ENCODE peak calls at places on chromosome 3, in seven cellular contexts. One of them, this sample, is unnamed.

GRCh38 chr3:168722091-168722490 is 626.4 kb upstream of the GOLIM4 start:
- DNase-seq in HCT116: no peak
- DNase-seq in GM23248: peak
- DNase-seq in MM.1S: no peak
- DNase-seq in GM23338: no peak
- DNase-seq in neural progenitor cell: no peak
- DNase-seq in PC-3: peak
- DNase-seq in this sample: no peak

GRCh38 chr3:156317457-156317856 is 197.1 kb downstream of the KCNAB1 start:
- DNase-seq in HCT116: peak
- DNase-seq in GM23248: peak
- DNase-seq in MM.1S: no peak
- DNase-seq in GM23338: peak
- DNase-seq in neural progenitor cell: no peak
- DNase-seq in PC-3: peak
- DNase-seq in this sample: peak

GRCh38 chr3:126498936-126499335 is 18.6 kb downstream of the UROC1 start:
- DNase-seq in HCT116: no peak
- DNase-seq in GM23248: no peak
- DNase-seq in MM.1S: no peak
- DNase-seq in GM23338: peak
- DNase-seq in neural progenitor cell: peak
- DNase-seq in PC-3: no peak
- DNase-seq in this sample: no peak

GRCh38 chr3:80232760-80233159 is 465.0 kb upstream of the ROBO1 start:
- DNase-seq in HCT116: no peak
- DNase-seq in GM23248: peak
- DNase-seq in MM.1S: no peak
- DNase-seq in GM23338: peak
- DNase-seq in neural progenitor cell: no peak
- DNase-seq in PC-3: peak
- DNase-seq in this sample: peak

GRCh38 chr3:24598691-24599090 is 104.0 kb upstream of the THRB start:
- DNase-seq in HCT116: no peak
- DNase-seq in GM23248: peak
- DNase-seq in MM.1S: no peak
- DNase-seq in GM23338: peak
- DNase-seq in neural progenitor cell: no peak
- DNase-seq in PC-3: peak
- DNase-seq in this sample: peak

GRCh38 chr3:38397320-38397719 is 50.7 kb downstream of the XYLB start:
- DNase-seq in HCT116: no peak
- DNase-seq in GM23248: peak
- DNase-seq in MM.1S: no peak
- DNase-seq in GM23338: peak
- DNase-seq in neural progenitor cell: peak
- DNase-seq in PC-3: peak
- DNase-seq in this sample: peak

GRCh38 chr3:31361391-31362273 is 171.1 kb upstream of the STT3B start:
- DNase-seq in HCT116: peak
- DNase-seq in GM23248: peak
- DNase-seq in MM.1S: no peak
- DNase-seq in GM23338: peak
- DNase-seq in neural progenitor cell: peak
- DNase-seq in PC-3: peak
- DNase-seq in this sample: no peak

GRCh38 chr3:177802151-177802900 is 605.0 kb upstream of the TBL1XR1 start:
- DNase-seq in HCT116: no peak
- DNase-seq in GM23248: peak
- DNase-seq in MM.1S: no peak
- DNase-seq in GM23338: no peak
- DNase-seq in neural progenitor cell: no peak
- DNase-seq in PC-3: peak
- DNase-seq in this sample: no peak

GRCh38 chr3:27623085-27623753 is 98.9 kb downstream of the EOMES start:
- DNase-seq in HCT116: no peak
- DNase-seq in GM23248: peak
- DNase-seq in MM.1S: no peak
- DNase-seq in GM23338: no peak
- DNase-seq in neural progenitor cell: no peak
- DNase-seq in PC-3: peak
- DNase-seq in this sample: peak

GRCh38 chr3:129233538-129233937 is 15.9 kb upstream of the COPG1 start:
- DNase-seq in HCT116: no peak
- DNase-seq in GM23248: no peak
- DNase-seq in MM.1S: peak
- DNase-seq in GM23338: no peak
- DNase-seq in neural progenitor cell: no peak
- DNase-seq in PC-3: no peak
- DNase-seq in this sample: no peak

GRCh38 chr3:4850928-4851265 is 128.3 kb upstream of the BHLHE40 start:
- DNase-seq in HCT116: no peak
- DNase-seq in GM23248: no peak
- DNase-seq in MM.1S: peak
- DNase-seq in GM23338: no peak
- DNase-seq in neural progenitor cell: no peak
- DNase-seq in PC-3: no peak
- DNase-seq in this sample: no peak

GRCh38 chr3:195540031-195540430 is 3.1 kb downstream of the PPP1R2 start:
- DNase-seq in HCT116: no peak
- DNase-seq in GM23248: no peak
- DNase-seq in MM.1S: no peak
- DNase-seq in GM23338: no peak
- DNase-seq in neural progenitor cell: no peak
- DNase-seq in PC-3: no peak
- DNase-seq in this sample: no peak
- H3K4me2 ChIP-seq in HCT116: no peak
- H3K4me2 ChIP-seq in GM23248: no peak
- H3K4me2 ChIP-seq in MM.1S: peak
- H3K4me2 ChIP-seq in GM23338: no peak
- H3K4me2 ChIP-seq in neural progenitor cell: no peak
- H3K4me2 ChIP-seq in PC-3: peak
- H3K4me2 ChIP-seq in this sample: peak

GRCh38 chr3:106827515-106828213 is 549.6 kb upstream of the CCDC54 start:
- DNase-seq in HCT116: no peak
- DNase-seq in GM23248: peak
- DNase-seq in MM.1S: no peak
- DNase-seq in GM23338: peak
- DNase-seq in neural progenitor cell: no peak
- DNase-seq in PC-3: peak
- DNase-seq in this sample: no peak

GRCh38 chr3:106823706-106824105 is 553.5 kb upstream of the CCDC54 start:
- DNase-seq in HCT116: no peak
- DNase-seq in GM23248: no peak
- DNase-seq in MM.1S: no peak
- DNase-seq in GM23338: no peak
- DNase-seq in neural progenitor cell: no peak
- DNase-seq in PC-3: no peak
- DNase-seq in this sample: no peak

GRCh38 chr3:106824856-106825255 is 552.4 kb upstream of the CCDC54 start:
- DNase-seq in HCT116: peak
- DNase-seq in GM23248: peak
- DNase-seq in MM.1S: no peak
- DNase-seq in GM23338: peak
- DNase-seq in neural progenitor cell: peak
- DNase-seq in PC-3: peak
- DNase-seq in this sample: peak

GRCh38 chr3:106826861-106827311 is 550.4 kb upstream of the CCDC54 start:
- DNase-seq in HCT116: no peak
- DNase-seq in GM23248: no peak
- DNase-seq in MM.1S: no peak
- DNase-seq in GM23338: no peak
- DNase-seq in neural progenitor cell: no peak
- DNase-seq in PC-3: no peak
- DNase-seq in this sample: no peak

GRCh38 chr3:106825962-106826605 is 551.2 kb upstream of the CCDC54 start:
- DNase-seq in HCT116: no peak
- DNase-seq in GM23248: peak
- DNase-seq in MM.1S: no peak
- DNase-seq in GM23338: peak
- DNase-seq in neural progenitor cell: peak
- DNase-seq in PC-3: peak
- DNase-seq in this sample: peak
- TF ChIP-seq EZH2phosphoT487 in HCT116: no peak
- TF ChIP-seq EZH2phosphoT487 in GM23248: no peak
- TF ChIP-seq EZH2phosphoT487 in MM.1S: no peak
- TF ChIP-seq EZH2phosphoT487 in GM23338: no peak
- TF ChIP-seq EZH2phosphoT487 in neural progenitor cell: no peak
- TF ChIP-seq EZH2phosphoT487 in PC-3: no peak
- TF ChIP-seq EZH2phosphoT487 in this sample: no peak

GRCh38 chr3:87793322-87793877 is 265.4 kb downstream of the CGGBP1 start:
- DNase-seq in HCT116: no peak
- DNase-seq in GM23248: no peak
- DNase-seq in MM.1S: no peak
- DNase-seq in GM23338: no peak
- DNase-seq in neural progenitor cell: peak
- DNase-seq in PC-3: no peak
- DNase-seq in this sample: no peak
- TF ChIP-seq EZH2 in HCT116: no peak
- TF ChIP-seq EZH2 in GM23248: no peak
- TF ChIP-seq EZH2 in MM.1S: no peak
- TF ChIP-seq EZH2 in GM23338: no peak
- TF ChIP-seq EZH2 in neural progenitor cell: no peak
- TF ChIP-seq EZH2 in PC-3: no peak
- TF ChIP-seq EZH2 in this sample: no peak

GRCh38 chr3:197174927-197175326 is 123.5 kb downstream of the DLG1 start:
- DNase-seq in HCT116: no peak
- DNase-seq in GM23248: no peak
- DNase-seq in MM.1S: no peak
- DNase-seq in GM23338: peak
- DNase-seq in neural progenitor cell: no peak
- DNase-seq in PC-3: no peak
- DNase-seq in this sample: no peak
- H3K4me2 ChIP-seq in HCT116: no peak
- H3K4me2 ChIP-seq in GM23248: no peak
- H3K4me2 ChIP-seq in MM.1S: no peak
- H3K4me2 ChIP-seq in GM23338: peak
- H3K4me2 ChIP-seq in neural progenitor cell: no peak
- H3K4me2 ChIP-seq in PC-3: no peak
- H3K4me2 ChIP-seq in this sample: no peak

GRCh38 chr3:107604057-107604802 is 81.5 kb downstream of the BBX start:
- DNase-seq in HCT116: no peak
- DNase-seq in GM23248: peak
- DNase-seq in MM.1S: no peak
- DNase-seq in GM23338: no peak
- DNase-seq in neural progenitor cell: no peak
- DNase-seq in PC-3: no peak
- DNase-seq in this sample: no peak
- TF ChIP-seq EZH2phosphoT487 in HCT116: no peak
- TF ChIP-seq EZH2phosphoT487 in GM23248: no peak
- TF ChIP-seq EZH2phosphoT487 in MM.1S: no peak
- TF ChIP-seq EZH2phosphoT487 in GM23338: no peak
- TF ChIP-seq EZH2phosphoT487 in neural progenitor cell: no peak
- TF ChIP-seq EZH2phosphoT487 in PC-3: no peak
- TF ChIP-seq EZH2phosphoT487 in this sample: no peak